ENCODE peak calls at places on chromosome 4, in nine cellular contexts. Q is WTC11, Y is GM12865, K is choroid plexus epithelial cell, D is left lung, L is mammary epithelial cell, C is GM10248, Z is bronchial epithelial cell, B is fibroblast of villous mesenchyme. I is an unnamed sample.
A peak's percentile ranks its signal among the peaks of the same experiment; 100 is the strongest.

GRCh38 chr4:79831119-79831528 is 241.9 kb downstream of the ANTXR2 start:
- DNase-seq in Q (no peak), D (no peak), Y (no peak), K (no peak), Z (no peak), C (no peak), B (no peak), L (no peak), I (no peak)

GRCh38 chr4:79141530-79141929 is 184.3 kb downstream of the NAA11 start:
- DNase-seq in K (peak; percentile 5), Z (peak; percentile 44), Q (peak; percentile 47), C (no peak), B (peak; percentile 19), D (no peak), Y (peak; percentile 24), L (peak; percentile 3), I (no peak)

GRCh38 chr4:169151671-169152070 is 119.1 kb downstream of the SH3RF1 start:
- DNase-seq in K (peak; percentile 59), Z (no peak), L (no peak), B (peak; percentile 56), Y (no peak), C (no peak), Q (no peak), D (no peak), I (no peak)

GRCh38 chr4:176406736-176407135 is 87.0 kb downstream of the SPCS3 start:
- DNase-seq in L (no peak), Y (no peak), D (no peak), K (no peak), Q (no peak), B (no peak), Z (no peak), C (no peak), I (no peak)

GRCh38 chr4:3328814-3329663 is 36.2 kb downstream of the RGS12 start:
- DNase-seq in Y (no peak), B (no peak), D (no peak), C (no peak), Z (no peak), L (no peak), K (no peak), Q (no peak), I (no peak)

GRCh38 chr4:151567056-151567455 is 158.1 kb downstream of the FHIP1A start:
- DNase-seq in K (no peak), D (no peak), C (peak; percentile 22), Z (no peak), L (no peak), B (no peak), Q (no peak), Y (peak; percentile 34), I (no peak)

GRCh38 chr4:159248383-159249178 is 145.7 kb downstream of the RAPGEF2 start:
- DNase-seq in B (peak; percentile 92), L (no peak), Z (no peak), Q (no peak), D (no peak), Y (no peak), C (no peak), K (peak; percentile 94), I (no peak)

GRCh38 chr4:104494822-104495559 is at the start of gene CXXC4:
- DNase-seq in C (peak; percentile 67), Y (peak; percentile 91), Z (peak; percentile 5), Q (peak; percentile 80), L (peak; percentile 2), B (peak; percentile 38), K (peak; percentile 40), D (peak; percentile 53), I (no peak)

GRCh38 chr4:145044341-145044740 is 53.7 kb downstream of the ANAPC10 start:
- DNase-seq in Y (no peak), C (no peak), D (no peak), L (no peak), Q (no peak), B (no peak), K (peak; percentile 61), Z (peak; percentile 23), I (no peak)

GRCh38 chr4:41360214-41360910 is 103.6 kb downstream of the UCHL1 start:
- DNase-seq in B (peak; percentile 30), C (no peak), Y (peak; percentile 8), Z (no peak), K (peak; percentile 25), D (peak; percentile 77), L (peak; percentile 24), Q (peak; percentile 64), I (no peak)

GRCh38 chr4:41362647-41363383 is 106.1 kb downstream of the UCHL1 start:
- DNase-seq in B (no peak), K (no peak), Z (no peak), C (no peak), L (no peak), Q (peak; percentile 72), Y (no peak), D (no peak), I (no peak)

GRCh38 chr4:41359836-41360213 is 103.1 kb downstream of the UCHL1 start:
- DNase-seq in Z (no peak), C (no peak), D (no peak), Q (no peak), K (no peak), Y (no peak), L (no peak), B (no peak), I (no peak)

GRCh38 chr4:41361831-41362646 is 105.3 kb downstream of the UCHL1 start:
- DNase-seq in C (no peak), Q (no peak), L (no peak), Z (no peak), K (no peak), D (no peak), Y (no peak), B (no peak), I (no peak)

GRCh38 chr4:41360911-41361830 is 104.4 kb downstream of the UCHL1 start:
- DNase-seq in Z (peak; percentile 25), K (peak; percentile 32), C (no peak), B (peak; percentile 24), D (peak; percentile 59), Q (peak; percentile 36), Y (no peak), L (peak; percentile 13), I (no peak)
- TF ChIP-seq CTCF in Z (no peak), K (no peak), C (no peak), B (no peak), D (no peak), Q (no peak), Y (no peak), L (no peak), I (no peak)

DNA sequence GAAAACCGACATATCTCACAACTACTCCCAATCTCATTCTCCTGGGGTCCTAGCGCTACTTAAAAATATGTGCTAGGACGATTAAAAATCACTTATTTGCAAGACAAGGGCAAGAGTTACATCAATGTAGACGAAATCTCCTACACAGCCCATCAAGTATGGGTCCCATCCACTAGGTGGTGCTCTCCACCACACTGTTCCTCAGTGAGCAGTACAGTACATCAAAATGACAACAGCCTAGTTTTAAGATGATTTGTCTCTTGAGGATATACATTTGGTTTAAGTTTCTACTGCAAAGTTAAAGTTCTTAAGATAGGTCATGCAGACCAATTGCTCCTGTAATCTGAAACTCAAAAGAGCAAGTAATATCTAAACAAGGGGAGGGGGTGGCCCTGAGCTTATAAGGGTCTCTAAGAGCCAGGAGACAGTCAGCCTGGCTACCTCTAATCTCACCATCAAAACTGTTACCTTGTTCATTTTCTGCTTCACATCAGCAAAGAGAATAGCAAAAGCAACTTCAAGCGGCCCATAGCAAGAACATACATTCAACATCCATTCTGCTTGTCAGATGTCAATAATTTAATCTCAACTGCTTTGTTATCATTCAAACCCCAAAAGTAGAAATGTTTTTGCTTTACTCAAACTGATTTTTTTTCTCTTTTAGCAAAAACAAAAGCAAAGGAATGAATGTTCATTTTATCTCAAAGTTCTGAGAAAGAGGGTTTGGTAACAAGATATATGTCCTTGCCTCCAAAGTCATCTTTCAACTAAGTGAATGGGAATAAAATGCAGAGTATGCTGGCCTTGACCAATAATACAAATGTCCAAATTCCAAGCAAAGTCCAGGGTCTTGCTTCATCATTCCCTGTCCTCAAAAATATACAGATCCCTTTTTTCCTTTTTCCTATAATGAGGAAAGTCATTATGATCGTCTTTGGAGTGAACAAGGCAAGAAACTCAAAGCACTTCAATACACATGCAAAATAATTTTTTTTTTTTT is 53.1 kb downstream of the STX18 start:
- DNase-seq in D (peak; percentile 47), L (peak; percentile 54), C (peak; percentile 64), Q (peak; percentile 75), Y (peak; percentile 90), B (peak; percentile 84), K (peak; percentile 95), Z (peak; percentile 74), I (no peak)
- TF ChIP-seq CTCF in D (peak; percentile 75), L (peak; percentile 92), C (peak; percentile 85), Q (peak; percentile 55), Y (peak; percentile 90), B (peak; percentile 97), K (peak; percentile 95), Z (peak; percentile 80), I (peak; percentile 95)

GRCh38 chr4:73944061-73944875 is 37.6 kb downstream of the PF4 start:
- DNase-seq in D (peak; percentile 61), Z (peak; percentile 16), K (no peak), Q (peak; percentile 45), Y (no peak), B (peak; percentile 17), C (no peak), L (peak; percentile 18), I (no peak)
- TF ChIP-seq CTCF in D (no peak), Z (peak; percentile 10), K (no peak), Q (no peak), Y (no peak), B (no peak), C (no peak), L (no peak), I (peak; percentile 18)

GRCh38 chr4:1116837-1117236 is 3.5 kb upstream of the RNF212 start:
- DNase-seq in K (peak; percentile 28), Q (no peak), Y (no peak), Z (no peak), C (no peak), L (no peak), B (no peak), D (no peak), I (peak; percentile 51)
- TF ChIP-seq CTCF in K (peak; percentile 35), Q (no peak), Y (no peak), Z (no peak), C (no peak), L (no peak), B (no peak), D (no peak), I (peak; percentile 56)

DNA sequence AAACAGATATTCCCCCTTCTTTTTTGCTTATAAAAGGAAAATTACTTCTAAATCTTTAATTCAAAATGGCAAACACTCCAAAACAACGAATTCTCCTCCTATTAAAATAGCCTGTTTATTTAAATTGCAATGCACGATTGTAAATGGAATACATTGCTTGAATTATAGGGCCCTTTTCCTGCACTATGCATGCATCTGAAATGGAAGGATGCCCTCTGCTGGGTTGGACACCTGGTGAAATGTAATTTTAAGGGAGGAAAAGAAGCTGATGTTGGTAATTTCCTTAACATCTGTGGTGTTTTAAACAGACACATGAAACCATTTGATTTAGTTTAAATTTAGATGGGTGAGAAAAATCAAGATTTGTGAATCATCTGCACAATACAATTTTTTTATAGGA is 72.8 kb downstream of the GRXCR1 start:
- DNase-seq in L (no peak), K (no peak), D (no peak), Y (peak; percentile 1), Q (no peak), Z (peak; percentile 14), C (no peak), B (no peak), I (no peak)
- TF ChIP-seq CTCF in L (peak; percentile 19), K (no peak), D (no peak), Y (no peak), Q (no peak), Z (no peak), C (no peak), B (no peak), I (peak; percentile 63)

GRCh38 chr4:139609647-139610046 is 53.6 kb upstream of the SETD7 start:
- DNase-seq in L (peak; percentile 19), D (no peak), K (no peak), B (peak; percentile 34), Q (no peak), Y (no peak), C (no peak), Z (peak; percentile 51), I (no peak)
- TF ChIP-seq CTCF in L (no peak), D (no peak), K (no peak), B (no peak), Q (no peak), Y (no peak), C (no peak), Z (no peak), I (no peak)

I was measured in epithelial cell of proximal tubule.